ENCODE peak calls at places on chromosomes 13 and 19, in five cellular contexts. P, I, D, V and W are unnamed samples.
A peak's percentile ranks its signal among the peaks of the same experiment; 100 is the strongest.

GRCh38 chr13:20902438-20903163 is at the start of gene XPO4:
- DNase-seq in P (peak; percentile 23), I (peak; percentile 74), D (peak; percentile 75), V (peak; percentile 74), W (peak; percentile 67)

GRCh38 chr19:8116437-8117293 is 32.7 kb downstream of the FBN3 start:
- DNase-seq in P (no peak), I (no peak), D (no peak), V (peak; percentile 15), W (no peak)

GRCh38 chr19:19451429-19452240 is 46.2 kb downstream of the GATAD2A start:
- DNase-seq in P (no peak), I (no peak), D (no peak), V (no peak), W (peak; percentile 17)

GRCh38 chr19:27974082-27974513 is 1238.9 kb downstream of the UQCRFS1 start:
- DNase-seq in P (no peak), I (no peak), D (peak; percentile 29), V (no peak), W (peak; percentile 42)

GRCh38 chr19:14786421-14786851 is 8.1 kb upstream of the ADGRE2 start:
- DNase-seq in P (no peak), I (peak; percentile 8), D (peak; percentile 9), V (peak; percentile 36), W (no peak)

GRCh38 chr13:23889598-23890224 is 511 bp upstream of the MIPEP start:
- DNase-seq in P (no peak), I (no peak), D (no peak), V (peak; percentile 12), W (peak; percentile 22)

GRCh38 chr13:22103628-22104027 is 432.8 kb downstream of the FGF9 start:
- DNase-seq in P (no peak), I (no peak), D (no peak), V (no peak), W (peak; percentile 14)

GRCh38 chr13:40595693-40596092 is 70.7 kb downstream of the FOXO1 start:
- DNase-seq in P (no peak), I (peak; percentile 12), D (peak; percentile 47), V (no peak), W (peak; percentile 39)

GRCh38 chr13:29436721-29437250 is 158.7 kb downstream of the SLC7A1 start:
- DNase-seq in P (no peak), I (no peak), D (no peak), V (no peak), W (no peak)

DNA sequence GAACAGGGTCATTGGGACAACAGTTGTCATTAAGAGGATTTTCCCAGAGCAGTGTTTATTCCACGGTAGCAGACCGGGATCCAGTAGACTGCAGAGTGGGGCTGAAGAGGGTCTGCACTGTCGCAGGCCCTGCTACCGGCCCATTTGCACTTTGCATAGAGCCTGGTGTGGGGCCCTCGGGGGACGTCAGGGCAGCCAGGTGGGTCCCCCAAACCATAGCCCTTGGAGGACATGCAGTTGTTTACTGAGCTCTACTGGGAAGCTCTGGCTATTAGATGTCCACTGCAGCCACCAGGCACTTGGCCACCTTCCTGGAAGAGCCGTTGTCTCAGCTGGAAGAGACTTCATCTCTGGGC is 45.8 kb downstream of the SLC7A9 start:
- DNase-seq in P (no peak), I (no peak), D (no peak), V (no peak), W (no peak)
- TF ChIP-seq CTCF in P (no peak), I (no peak), D (no peak), V (no peak), W (no peak)

GRCh38 chr19:51904331-51905165 is at the start of gene ZNF649:
- DNase-seq in P (peak; percentile 29), I (peak; percentile 86), D (peak; percentile 88), V (peak; percentile 84), W (peak; percentile 82)
- TF ChIP-seq CTCF in P (no peak), I (no peak), D (peak; percentile 3), V (no peak), W (no peak)

DNA sequence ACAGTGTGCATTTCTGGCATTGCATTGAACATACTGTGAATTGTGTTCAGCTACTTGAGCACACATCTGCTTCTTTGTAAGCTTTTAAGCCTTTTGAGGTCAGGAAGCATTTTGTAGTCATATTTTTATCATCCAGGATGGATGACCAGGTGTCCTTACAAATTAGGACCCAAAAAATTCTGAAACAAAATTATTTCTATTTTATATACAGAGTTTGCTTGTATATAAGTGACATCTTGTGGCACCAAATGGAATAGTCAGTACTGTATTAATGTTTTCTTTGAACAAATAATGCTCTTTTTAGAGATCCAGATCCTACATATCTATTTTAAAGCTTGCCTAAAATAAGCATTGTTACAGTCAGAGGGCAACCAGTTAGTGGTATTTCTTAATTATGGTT is 9.5 kb upstream of the SUPT20H start:
- DNase-seq in P (no peak), I (peak; percentile 40), D (peak; percentile 45), V (no peak), W (peak; percentile 17)
- TF ChIP-seq CTCF in P (no peak), I (no peak), D (peak; percentile 34), V (no peak), W (peak; percentile 45)

GRCh38 chr19:11256189-11256588 is 6.1 kb downstream of the DOCK6 start:
- DNase-seq in P (no peak), I (peak; percentile 57), D (peak; percentile 62), V (no peak), W (peak; percentile 20)

GRCh38 chr19:11257827-11258380 is 4.4 kb downstream of the DOCK6 start:
- DNase-seq in P (no peak), I (no peak), D (no peak), V (no peak), W (no peak)

GRCh38 chr19:11252665-11253355 is 9.5 kb downstream of the DOCK6 start:
- DNase-seq in P (no peak), I (no peak), D (no peak), V (no peak), W (no peak)

GRCh38 chr19:11251650-11252314 is 10.5 kb downstream of the DOCK6 start:
- DNase-seq in P (no peak), I (no peak), D (no peak), V (no peak), W (no peak)

DNA sequence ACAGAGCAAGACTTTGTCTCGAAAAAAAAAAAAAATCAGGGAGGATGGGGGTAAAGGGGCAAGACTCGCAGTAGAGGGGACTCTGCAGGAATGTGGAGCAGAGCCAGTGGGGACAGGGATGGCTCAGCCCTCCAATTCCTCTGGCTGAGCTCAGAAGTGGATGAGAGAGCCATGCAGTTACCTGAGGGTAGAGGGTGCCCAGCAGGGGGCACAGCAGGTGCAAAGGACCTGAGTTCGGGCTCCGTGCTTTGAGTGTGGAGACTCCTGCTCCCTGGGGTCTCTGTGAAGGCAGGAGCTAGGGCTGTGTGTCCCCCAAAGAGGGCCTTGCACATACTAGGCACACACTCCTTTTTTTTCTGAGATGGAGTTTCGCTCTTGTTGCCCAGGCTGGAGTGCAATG is 7.7 kb downstream of the DOCK6 start:
- DNase-seq in P (no peak), I (no peak), D (no peak), V (no peak), W (no peak)
- TF ChIP-seq CTCF in P (no peak), I (no peak), D (no peak), V (no peak), W (no peak)

GRCh38 chr19:49590071-49590970 is 661 bp upstream of the PRR12 start:
- DNase-seq in P (peak; percentile 95), I (peak; percentile 96), D (peak; percentile 98), V (peak; percentile 95), W (peak; percentile 96)
- TF ChIP-seq CTCF in P (peak; percentile 8), I (no peak), D (peak; percentile 19), V (no peak), W (no peak)

DNA sequence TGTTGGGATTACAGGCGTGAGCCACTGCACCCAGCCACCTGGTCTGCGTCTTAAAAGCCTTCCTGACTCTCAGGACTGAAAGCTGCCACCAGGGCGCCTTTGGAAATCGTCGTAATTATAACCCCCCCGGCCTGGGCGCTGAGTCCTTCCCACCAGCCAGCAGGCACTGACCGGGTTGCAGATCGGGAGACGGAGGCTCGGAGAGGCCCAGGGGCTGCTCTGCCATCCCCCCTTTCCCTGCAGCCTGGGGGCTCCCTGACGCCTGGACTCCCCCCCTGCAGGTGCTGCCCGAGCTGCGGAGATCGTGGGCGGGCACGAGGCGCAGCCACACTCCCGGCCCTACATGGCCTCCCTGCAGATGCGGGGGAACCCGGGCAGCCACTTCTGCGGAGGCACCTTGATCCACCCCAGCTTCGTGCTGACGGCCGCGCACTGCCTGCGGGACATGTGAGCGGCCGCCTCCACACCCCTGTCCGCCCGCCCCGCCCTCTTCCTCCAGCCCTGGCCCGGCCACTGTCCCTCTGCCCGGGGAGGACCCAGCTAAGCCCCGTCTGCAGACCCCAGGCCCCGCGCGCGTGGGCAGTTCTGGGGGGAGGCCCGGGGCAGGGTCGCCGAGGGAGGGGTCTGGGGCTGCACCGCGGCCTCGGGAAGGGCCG is 2.5 kb downstream of the PRTN3 start:
- DNase-seq in P (no peak), I (no peak), D (no peak), V (no peak), W (no peak)
- TF ChIP-seq CTCF in P (no peak), I (no peak), D (no peak), V (no peak), W (peak; percentile 5)